ENCODE peak calls at places on chromosomes 11 and 22, in six cellular contexts. S is MM.1S, V is esophagus squamous epithelium, K is sigmoid colon, U is breast epithelium, C is neuronal stem cell. G is an unnamed sample.

GRCh38 chr11:35944503-35945136 is 758 bp downstream of the LDLRAD3 start:
- DNase-seq in S (no peak), K (no peak), U (no peak), C (no peak), V (no peak), G (no peak)

GRCh38 chr11:45210846-45211245 is 64.4 kb downstream of the PRDM11 start:
- DNase-seq in U (no peak), C (no peak), S (no peak), V (no peak), K (peak; percentile 70), G (no peak)

GRCh38 chr22:35981900-35982299 is 46.7 kb downstream of the RBFOX2 start:
- DNase-seq in V (no peak), U (no peak), S (no peak), K (no peak), C (no peak), G (no peak)

GRCh38 chr22:37011472-37011871 is 7.8 kb downstream of the TST start:
- DNase-seq in V (no peak), S (no peak), C (no peak), K (no peak), U (no peak), G (no peak)

GRCh38 chr22:42902875-42903510 is 45.9 kb upstream of the ARFGAP3 start:
- DNase-seq in C (no peak), K (peak; percentile 89), U (no peak), V (no peak), S (no peak), G (no peak)

GRCh38 chr22:37526376-37526775 is 7.2 kb upstream of the CARD10 start:
- DNase-seq in V (no peak), S (no peak), U (no peak), K (no peak), C (no peak), G (no peak)

GRCh38 chr11:27795955-27796861 is 96.0 kb upstream of the BDNF start:
- DNase-seq in K (no peak), U (no peak), S (no peak), V (no peak), C (peak; percentile 57), G (no peak)

GRCh38 chr11:121652982-121653381 is 200.2 kb upstream of the SORL1-AS1 start:
- DNase-seq in V (no peak), K (no peak), S (no peak), U (no peak), C (no peak), G (no peak)

GRCh38 chr11:67387074-67387473 is 4.7 kb upstream of the RAD9A start:
- DNase-seq in U (no peak), S (no peak), C (no peak), K (no peak), V (no peak), G (no peak)

GRCh38 chr11:110086892-110087309 is 6.3 kb upstream of the ZC3H12C start:
- DNase-seq in S (no peak), C (no peak), K (no peak), V (no peak), U (no peak), G (no peak)

GRCh38 chr22:28454431-28455064 is 225.1 kb downstream of the TTC28 start:
- DNase-seq in S (no peak), V (no peak), U (no peak), C (no peak), K (no peak), G (no peak)

GRCh38 chr22:41596776-41597634 is 7.4 kb upstream of the PMM1 start:
- DNase-seq in U (peak; percentile 60), S (peak; percentile 29), C (peak; percentile 29), V (no peak), K (peak; percentile 79), G (no peak)

GRCh38 chr22:24801906-24802504 is 4.0 kb upstream of the SGSM1 start:
- DNase-seq in V (no peak), C (no peak), S (no peak), U (no peak), K (no peak), G (peak; percentile 13)

GRCh38 chr11:64843971-64844329 is 503 bp downstream of the CDC42BPG start:
- DNase-seq in C (no peak), U (no peak), V (no peak), K (no peak), S (no peak), G (no peak)

GRCh38 chr22:30245985-30246901 is at the start of gene LIF:
- DNase-seq in V (no peak), K (no peak), S (peak; percentile 18), U (no peak), C (no peak), G (peak; percentile 13)

GRCh38 chr11:119110439-119110838 is 3.3 kb downstream of the C2CD2L start:
- DNase-seq in S (no peak), V (no peak), U (no peak), K (no peak), C (no peak), G (no peak)

GRCh38 chr11:8354622-8355417 is 91.1 kb upstream of the LMO1 start:
- DNase-seq in S (no peak), V (no peak), U (no peak), K (no peak), C (peak; percentile 45), G (no peak)

GRCh38 chr22:48717883-48718817 is 1109.5 kb downstream of the BRD1 start:
- DNase-seq in U (no peak), V (no peak), K (peak; percentile 52), C (no peak), S (no peak), G (no peak)

GRCh38 chr11:64714664-64715063 is 8.3 kb downstream of the NRXN2 start:
- DNase-seq in V (no peak), K (no peak), S (no peak), U (no peak), C (no peak), G (no peak)

GRCh38 chr11:116225236-116225635 is 547.6 kb downstream of the BUD13 start:
- DNase-seq in C (no peak), S (no peak), V (no peak), U (no peak), K (no peak), G (no peak)

GRCh38 chr22:50169181-50169759 is 1.3 kb upstream of the PANX2 start:
- DNase-seq in V (no peak), S (no peak), K (peak; percentile 56), C (no peak), U (no peak), G (no peak)

GRCh38 chr11:122853971-122854446 is 15.7 kb downstream of the CRTAM start:
- DNase-seq in U (no peak), V (no peak), S (peak; percentile 59), C (peak; percentile 65), K (no peak), G (peak; percentile 67)

GRCh38 chr11:64560139-64560771 is 30.8 kb upstream of the SLC22A12 start:
- DNase-seq in V (no peak), C (no peak), K (no peak), U (no peak), S (no peak), G (no peak)

GRCh38 chr11:34346551-34346950 is 11.3 kb downstream of the ABTB2 start:
- DNase-seq in U (no peak), K (no peak), C (no peak), V (no peak), S (no peak), G (no peak)

GRCh38 chr11:77322506-77322905 is 21.0 kb upstream of the GDPD4 start:
- DNase-seq in U (no peak), K (no peak), V (no peak), C (no peak), S (no peak), G (no peak)

GRCh38 chr11:36044636-36045035 is 100.8 kb downstream of the LDLRAD3 start:
- DNase-seq in K (no peak), C (no peak), V (no peak), S (no peak), U (no peak), G (no peak)

GRCh38 chr11:11813288-11813962 is 28.3 kb upstream of the USP47 start:
- DNase-seq in V (no peak), C (no peak), U (no peak), S (no peak), K (peak; percentile 78), G (no peak)
- H3K4me3 ChIP-seq in V (no peak overlapping the region), C (no peak overlapping the region), U (no peak overlapping the region), S (no peak overlapping the region), K (no peak overlapping the region), G (no peak overlapping the region)

GRCh38 chr11:15819679-15820286 is 536.6 kb downstream of the SOX6 start:
- DNase-seq in K (peak; percentile 77), S (peak; percentile 53), V (peak; percentile 1), U (peak; percentile 75), C (no peak), G (peak; percentile 20)

GRCh38 chr11:15826008-15826650 is 530.2 kb downstream of the SOX6 start:
- DNase-seq in C (no peak), S (no peak), K (no peak), V (no peak), U (no peak), G (no peak)

GRCh38 chr11:15826826-15827225 is 529.5 kb downstream of the SOX6 start:
- DNase-seq in U (no peak), C (peak; percentile 73), S (peak; percentile 31), K (no peak), V (no peak), G (no peak)

GRCh38 chr11:15821471-15821870 is 534.9 kb downstream of the SOX6 start:
- DNase-seq in K (no peak), S (no peak), C (no peak), U (no peak), V (no peak), G (no peak)

DNA sequence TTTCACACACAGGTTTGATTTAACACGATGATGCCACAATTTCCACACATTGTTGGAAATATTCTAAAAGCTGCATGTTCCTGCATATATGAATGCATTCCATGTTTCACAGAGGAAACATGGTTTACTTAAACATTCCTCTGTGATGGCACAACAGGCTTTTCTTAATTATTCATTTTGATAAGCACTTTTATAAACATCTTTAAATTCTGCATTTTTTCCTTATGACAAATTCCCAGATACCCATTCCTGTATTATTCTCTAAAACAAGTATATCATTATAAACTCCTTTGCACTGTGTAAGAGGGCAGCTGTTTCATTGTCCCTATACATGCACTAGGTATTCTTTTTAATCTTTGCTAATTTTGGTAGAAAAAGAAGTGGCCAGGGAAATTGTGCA is 532.3 kb downstream of the SOX6 start:
- DNase-seq in S (no peak), U (no peak), V (no peak), K (no peak), C (no peak), G (no peak)
- H3K4me1 ChIP-seq in S (no peaks in the 10 kb centered on the region), U (no peaks in the 10 kb centered on the region), V (peaks cover 5% of the 10 kb centered on the region), K (peaks cover 7% of the 10 kb centered on the region), C (peaks cover 9% of the 10 kb centered on the region), G (no peaks in the 10 kb centered on the region)

DNA sequence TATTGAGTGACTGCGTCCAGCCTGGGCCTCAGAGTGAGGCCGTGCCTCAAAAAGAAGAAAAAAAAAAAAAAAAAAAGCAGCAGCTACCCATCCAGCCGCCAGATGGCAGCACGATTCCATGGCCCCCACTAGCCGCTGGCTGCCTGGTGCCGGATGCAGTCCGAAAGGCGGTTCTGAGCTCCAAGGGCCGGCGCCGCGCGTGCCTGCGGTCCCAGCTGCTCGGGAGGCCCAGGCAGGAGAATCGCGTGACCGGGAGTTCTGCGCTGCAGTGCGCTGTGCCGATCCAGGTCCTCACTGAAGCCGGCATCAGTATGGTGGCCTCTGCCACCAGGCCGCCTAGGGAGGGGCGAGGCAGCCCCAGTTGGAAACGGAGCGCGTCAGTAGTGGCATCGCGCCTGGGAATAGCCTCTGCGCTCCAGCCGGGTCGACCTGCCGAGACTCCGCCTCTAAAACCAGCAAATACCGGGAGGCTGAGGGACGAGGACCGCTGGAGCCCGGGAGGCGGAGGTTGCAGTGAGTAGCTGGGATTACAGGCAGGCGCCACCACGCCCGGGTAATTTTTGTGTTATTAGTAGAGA is 19.3 kb downstream of the SCARF2 start:
- DNase-seq in C (peak; percentile 71), U (peak; percentile 78), K (peak; percentile 96), V (no peak), S (peak; percentile 75), G (peak; percentile 75)
- H3K4me3 ChIP-seq in C (peak overlapping the region; percentile 40), U (peak overlapping the region; percentile 31), K (peak overlapping the region; percentile 40), V (no peak overlapping the region), S (peak overlapping the region; percentile 73), G (no peak overlapping the region)

GRCh38 chr11:111733655-111734088 is 32.5 kb downstream of the PPP2R1B start:
- DNase-seq in K (peak; percentile 73), V (no peak), C (no peak), S (no peak), U (no peak), G (no peak)
- H3K4me1 ChIP-seq in K (peaks cover 75% of the 10 kb centered on the region), V (peaks cover 92% of the 10 kb centered on the region), C (peaks cover 79% of the 10 kb centered on the region), S (no peaks in the 10 kb centered on the region), U (peaks cover 37% of the 10 kb centered on the region), G (no peaks in the 10 kb centered on the region)

G was measured in CD4-positive, CD25-positive, alpha-beta regulatory T cell.